ENCODE peak calls at places on chromosomes 2 and 18, in seven cellular contexts. X, R, P, E, G, V and Q are unnamed samples. For H3K27me3, the result is how much of the 10 kb centered on the place peaks cover.

GRCh38 chr18:60935046-60935445 is 398.2 kb upstream of the CDH20 start:
- DNase-seq in P (peak), R (no peak), X (no peak), E (no peak), G (no peak), V (no peak), Q (no peak)

GRCh38 chr18:57353137-57353939 is 981 bp downstream of the ST8SIA3 start:
- DNase-seq in G (no peak), R (no peak), X (no peak), P (no peak), V (no peak), E (no peak), Q (no peak)

GRCh38 chr2:168992591-168993349 is 38.4 kb downstream of the ABCB11 start:
- DNase-seq in P (peak), G (no peak), E (no peak), V (peak), R (no peak), X (no peak), Q (no peak)

GRCh38 chr2:27753744-27754588 is 17.6 kb upstream of the MRPL33 start:
- DNase-seq in G (peak), E (peak), V (peak), R (peak), P (peak), X (peak), Q (no peak)

GRCh38 chr18:79508565-79509535 is 113.1 kb downstream of the NFATC1 start:
- DNase-seq in R (no peak), V (no peak), P (no peak), X (no peak), G (no peak), E (no peak), Q (no peak)

GRCh38 chr2:15560404-15560987 is 638 bp downstream of the NBAS start:
- DNase-seq in V (peak), R (no peak), G (no peak), X (no peak), P (peak), E (peak), Q (no peak)

GRCh38 chr2:71963295-71963694 is 184.4 kb downstream of the CYP26B1 start:
- DNase-seq in P (peak), G (no peak), E (no peak), R (no peak), X (no peak), V (peak), Q (no peak)

GRCh38 chr18:37701967-37702366 is 136.4 kb upstream of the CELF4 start:
- DNase-seq in E (no peak), X (no peak), R (no peak), G (no peak), P (no peak), V (no peak), Q (no peak)

GRCh38 chr2:109031481-109032228 is 42.6 kb upstream of the EDAR start:
- DNase-seq in R (peak), P (peak), E (peak), X (peak), G (peak), V (peak), Q (no peak)

GRCh38 chr18:63603772-63604171 is 16.6 kb downstream of the SERPINB13 start:
- DNase-seq in R (no peak), P (no peak), E (peak), X (no peak), G (no peak), V (peak), Q (no peak)

GRCh38 chr18:50161806-50162205 is 33.1 kb downstream of the MYO5B start:
- DNase-seq in V (peak), P (no peak), G (no peak), E (no peak), X (no peak), R (no peak), Q (no peak)

GRCh38 chr2:45755585-45756330 is 104.3 kb downstream of the PRKCE start:
- DNase-seq in R (no peak), E (peak), G (no peak), X (no peak), V (no peak), P (peak), Q (peak)

GRCh38 chr2:20584637-20585321 is 66.1 kb downstream of the HS1BP3 start:
- DNase-seq in G (peak), P (peak), V (peak), E (peak), X (no peak), R (no peak), Q (peak)

GRCh38 chr2:220046507-220046906 is 419.1 kb downstream of the SLC4A3 start:
- DNase-seq in G (no peak), E (no peak), R (no peak), P (no peak), V (no peak), X (no peak), Q (no peak)

GRCh38 chr2:240287011-240287410 is 146.6 kb upstream of the OTOS start:
- DNase-seq in G (no peak), P (no peak), E (no peak), V (no peak), X (no peak), R (no peak), Q (no peak)

GRCh38 chr2:204027105-204027504 is 90.5 kb downstream of the ICOS start:
- DNase-seq in V (peak), G (no peak), P (peak), X (no peak), R (no peak), E (peak), Q (no peak)

GRCh38 chr2:199131876-199132275 is 325.9 kb downstream of the SATB2 start:
- DNase-seq in E (no peak), G (no peak), R (no peak), X (no peak), V (no peak), P (no peak), Q (no peak)

DNA sequence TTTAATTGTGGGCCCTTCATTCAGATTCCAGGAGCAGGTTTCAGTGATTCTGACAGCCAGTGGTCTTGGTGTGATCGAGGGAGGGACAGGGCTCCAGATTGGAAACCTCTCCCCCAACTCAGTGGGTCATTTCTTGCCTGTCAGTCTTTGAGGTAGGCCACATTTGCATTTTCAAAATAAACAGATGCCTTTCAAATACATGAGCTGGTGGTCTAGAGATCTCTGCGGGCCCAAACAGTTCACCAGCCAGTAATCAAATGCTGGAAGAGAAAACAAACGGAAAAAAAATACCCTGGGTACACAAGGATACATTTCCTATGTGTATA is 210.4 kb upstream of the SP5 start:
- DNase-seq in G (no peak), V (no peak), R (no peak), X (no peak), P (no peak), E (no peak), Q (no peak)
- H3K4me3 ChIP-seq in G (no peak), V (no peak), R (no peak), X (no peak), P (no peak), E (no peak), Q (no peak)

DNA sequence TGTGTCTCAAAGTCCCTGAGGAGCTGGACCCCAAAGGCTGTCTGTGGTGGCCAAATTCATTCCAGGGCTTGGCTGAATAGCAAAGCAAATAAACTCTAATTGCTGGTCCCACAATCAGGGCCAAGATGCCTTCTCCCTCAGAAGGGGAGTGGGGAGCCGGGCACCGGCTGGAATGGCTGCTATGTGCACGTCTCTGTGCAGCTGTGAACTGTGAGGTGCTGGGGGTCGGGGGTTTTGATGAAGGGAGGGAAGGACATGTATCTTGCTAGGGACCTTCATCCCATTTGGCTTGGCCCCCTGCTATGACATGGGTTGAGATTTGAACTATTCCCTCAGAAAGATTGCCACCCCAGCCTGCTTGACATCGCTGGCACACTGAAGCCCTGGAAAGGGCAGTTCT is 60.4 kb downstream of the CIB4 start:
- DNase-seq in R (no peak), P (no peak), G (no peak), V (no peak), X (no peak), E (no peak), Q (no peak)
- H3K27me3 ChIP-seq in R (half or more), P (under half), G (under half), V (half or more), X (under half), E (half or more), Q (under half)

GRCh38 chr18:58497845-58498244 is 131.0 kb downstream of the ALPK2 start:
- DNase-seq in G (no peak), V (peak), R (no peak), P (no peak), X (no peak), E (peak), Q (no peak)

GRCh38 chr18:58496231-58496630 is 132.7 kb downstream of the ALPK2 start:
- DNase-seq in V (no peak), E (no peak), X (no peak), R (no peak), G (no peak), P (no peak), Q (no peak)

GRCh38 chr18:58495202-58495601 is 133.7 kb downstream of the ALPK2 start:
- DNase-seq in E (peak), R (no peak), P (peak), G (no peak), V (no peak), X (no peak), Q (peak)

GRCh38 chr18:58495634-58496033 is 133.3 kb downstream of the ALPK2 start:
- DNase-seq in V (no peak), X (no peak), R (no peak), G (no peak), P (no peak), E (no peak), Q (no peak)

DNA sequence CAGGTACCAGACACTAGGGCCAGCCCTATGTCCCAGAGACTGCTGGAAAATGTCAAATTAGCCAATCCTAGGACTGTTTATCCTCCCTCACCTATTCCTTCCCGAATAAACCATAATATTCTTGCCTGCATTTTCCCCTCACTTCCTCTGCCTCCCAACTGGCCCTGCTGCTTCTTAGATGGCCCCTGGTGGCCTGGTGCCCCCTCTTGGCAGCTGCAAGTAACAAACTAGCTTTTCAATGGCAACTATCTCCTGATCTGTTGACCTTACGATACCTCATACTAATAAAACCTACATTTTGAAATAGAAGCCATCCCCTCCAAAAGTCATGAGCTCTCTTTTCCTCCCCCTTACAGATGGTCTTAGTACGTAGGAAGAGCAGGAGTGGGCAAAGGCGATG is 132.0 kb downstream of the ALPK2 start:
- DNase-seq in X (no peak), E (no peak), V (peak), G (no peak), R (no peak), P (no peak), Q (no peak)
- TF ChIP-seq CTCF in X (no peak), E (no peak), V (peak), G (no peak), R (no peak), P (peak), Q (peak)

GRCh38 chr18:11268691-11269686 is 119.6 kb upstream of the PIEZO2 start:
- DNase-seq in X (no peak), R (no peak), P (peak), G (no peak), V (no peak), E (peak), Q (peak)
- H3K4me3 ChIP-seq in X (no peak), R (peak), P (peak), G (no peak), V (no peak), E (peak), Q (no peak)

DNA sequence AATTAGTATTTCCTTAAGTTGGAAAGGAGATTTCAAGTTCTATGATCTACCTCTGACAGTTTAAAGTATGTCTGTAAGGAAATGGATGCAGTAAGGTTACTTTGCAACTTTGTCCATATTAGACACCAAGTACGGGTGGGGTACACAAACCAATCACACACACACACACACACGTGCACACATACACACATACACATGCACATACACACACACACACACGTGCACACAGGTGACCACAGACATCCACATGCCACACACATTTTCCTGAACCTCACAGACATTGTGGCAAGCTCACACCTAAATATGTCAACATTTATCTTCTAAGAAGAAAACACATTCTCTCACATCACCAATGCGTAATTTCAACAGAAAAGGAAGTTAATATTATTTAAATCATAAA is 165.9 kb downstream of the MYT1L start:
- DNase-seq in X (no peak), G (no peak), R (no peak), V (no peak), E (no peak), P (no peak), Q (no peak)
- H3K27me3 ChIP-seq in X (under half), G (under half), R (under half), V (half or more), E (under half), P (under half), Q (under half)